ENCODE peak calls at places on chromosomes 11 and 22, in six cellular contexts. One of them, this sample, is unnamed.
A peak's percentile ranks its signal among the peaks of the same experiment; 100 is the strongest.

GRCh38 chr11:110606415-110606814 is 105.8 kb downstream of the ARHGAP20 start:
- DNase-seq in GM23338: peak; percentile 37
- DNase-seq in CD4-positive, alpha-beta T cell: no peak
- DNase-seq in GM13976: no peak
- DNase-seq in fibroblast of the aortic adventitia: no peak
- DNase-seq in epithelial cell of esophagus: no peak
- DNase-seq in this sample: no peak

GRCh38 chr22:31250740-31251330 is 38.7 kb downstream of the LIMK2 start:
- DNase-seq in GM23338: no peak
- DNase-seq in epithelial cell of esophagus: peak; percentile 68
- DNase-seq in CD4-positive, alpha-beta T cell: no peak
- DNase-seq in fibroblast of the aortic adventitia: no peak
- DNase-seq in GM13976: no peak
- DNase-seq in this sample: no peak

GRCh38 chr11:86955111-86955673 is at the start of gene FZD4:
- DNase-seq in GM13976: peak; percentile 95
- DNase-seq in GM23338: peak; percentile 95
- DNase-seq in CD4-positive, alpha-beta T cell: no peak
- DNase-seq in fibroblast of the aortic adventitia: peak; percentile 80
- DNase-seq in epithelial cell of esophagus: peak; percentile 90
- DNase-seq in this sample: no peak

GRCh38 chr11:83219095-83219494 is 25.6 kb downstream of the ANKRD42 start:
- DNase-seq in fibroblast of the aortic adventitia: no peak
- DNase-seq in GM23338: peak; percentile 59
- DNase-seq in GM13976: no peak
- DNase-seq in epithelial cell of esophagus: no peak
- DNase-seq in CD4-positive, alpha-beta T cell: no peak
- DNase-seq in this sample: no peak

GRCh38 chr11:29093416-29093815 is 923.4 kb downstream of the KCNA4 start:
- DNase-seq in fibroblast of the aortic adventitia: peak; percentile 73
- DNase-seq in CD4-positive, alpha-beta T cell: no peak
- DNase-seq in GM23338: no peak
- DNase-seq in epithelial cell of esophagus: peak; percentile 2
- DNase-seq in GM13976: no peak
- DNase-seq in this sample: peak; percentile 9

GRCh38 chr11:68211546-68211945 is 1.6 kb downstream of the KMT5B start:
- DNase-seq in fibroblast of the aortic adventitia: no peak
- DNase-seq in CD4-positive, alpha-beta T cell: no peak
- DNase-seq in epithelial cell of esophagus: peak; percentile 30
- DNase-seq in GM23338: no peak
- DNase-seq in GM13976: no peak
- DNase-seq in this sample: no peak

GRCh38 chr11:69397732-69398131 is 83.7 kb upstream of the LINC01488 start:
- DNase-seq in GM13976: no peak
- DNase-seq in fibroblast of the aortic adventitia: no peak
- DNase-seq in CD4-positive, alpha-beta T cell: no peak
- DNase-seq in epithelial cell of esophagus: no peak
- DNase-seq in GM23338: no peak
- DNase-seq in this sample: no peak

GRCh38 chr11:74815966-74816365 is 67.3 kb downstream of the RNF169 start:
- DNase-seq in epithelial cell of esophagus: no peak
- DNase-seq in CD4-positive, alpha-beta T cell: no peak
- DNase-seq in GM23338: peak; percentile 9
- DNase-seq in GM13976: no peak
- DNase-seq in fibroblast of the aortic adventitia: no peak
- DNase-seq in this sample: no peak

GRCh38 chr11:706957-707816 is 1.2 kb downstream of the EPS8L2 start:
- DNase-seq in GM13976: no peak
- DNase-seq in GM23338: peak; percentile 62
- DNase-seq in fibroblast of the aortic adventitia: peak; percentile 43
- DNase-seq in epithelial cell of esophagus: peak; percentile 44
- DNase-seq in CD4-positive, alpha-beta T cell: no peak
- DNase-seq in this sample: no peak

GRCh38 chr11:118618115-118618990 is 10.9 kb downstream of the PHLDB1 start:
- DNase-seq in fibroblast of the aortic adventitia: peak; percentile 89
- DNase-seq in GM13976: no peak
- DNase-seq in CD4-positive, alpha-beta T cell: no peak
- DNase-seq in GM23338: no peak
- DNase-seq in epithelial cell of esophagus: peak; percentile 32
- DNase-seq in this sample: peak; percentile 65

GRCh38 chr11:117230286-117230961 is 1.4 kb downstream of the PCSK7 start:
- DNase-seq in CD4-positive, alpha-beta T cell: peak; percentile 12
- DNase-seq in GM23338: no peak
- DNase-seq in epithelial cell of esophagus: peak; percentile 40
- DNase-seq in fibroblast of the aortic adventitia: no peak
- DNase-seq in GM13976: peak; percentile 56
- DNase-seq in this sample: no peak

GRCh38 chr11:123069878-123070821 is 8.2 kb upstream of the HSPA8 start:
- DNase-seq in GM13976: peak; percentile 49
- DNase-seq in GM23338: no peak
- DNase-seq in fibroblast of the aortic adventitia: peak; percentile 42
- DNase-seq in CD4-positive, alpha-beta T cell: no peak
- DNase-seq in epithelial cell of esophagus: no peak
- DNase-seq in this sample: no peak

GRCh38 chr11:77886401-77886800 is 65.5 kb downstream of the AAMDC start:
- DNase-seq in CD4-positive, alpha-beta T cell: no peak
- DNase-seq in fibroblast of the aortic adventitia: peak; percentile 32
- DNase-seq in epithelial cell of esophagus: no peak
- DNase-seq in GM13976: no peak
- DNase-seq in GM23338: no peak
- DNase-seq in this sample: no peak

GRCh38 chr22:46504586-46504985 is 32.8 kb downstream of the CELSR1 start:
- DNase-seq in GM23338: no peak
- DNase-seq in fibroblast of the aortic adventitia: no peak
- DNase-seq in CD4-positive, alpha-beta T cell: no peak
- DNase-seq in GM13976: no peak
- DNase-seq in epithelial cell of esophagus: no peak
- DNase-seq in this sample: no peak
- TF ChIP-seq CTCF in GM23338: no peak
- TF ChIP-seq CTCF in fibroblast of the aortic adventitia: no peak
- TF ChIP-seq CTCF in CD4-positive, alpha-beta T cell: no peak
- TF ChIP-seq CTCF in GM13976: no peak
- TF ChIP-seq CTCF in epithelial cell of esophagus: no peak
- TF ChIP-seq CTCF in this sample: no peak

GRCh38 chr11:116072776-116073175 is 568.6 kb upstream of the CADM1 start:
- DNase-seq in GM13976: no peak
- DNase-seq in GM23338: peak; percentile 73
- DNase-seq in CD4-positive, alpha-beta T cell: no peak
- DNase-seq in fibroblast of the aortic adventitia: no peak
- DNase-seq in epithelial cell of esophagus: no peak
- DNase-seq in this sample: no peak
- TF ChIP-seq CTCF in GM13976: peak; percentile 33
- TF ChIP-seq CTCF in GM23338: peak; percentile 56
- TF ChIP-seq CTCF in CD4-positive, alpha-beta T cell: no peak
- TF ChIP-seq CTCF in fibroblast of the aortic adventitia: no peak
- TF ChIP-seq CTCF in epithelial cell of esophagus: no peak
- TF ChIP-seq CTCF in this sample: no peak

DNA sequence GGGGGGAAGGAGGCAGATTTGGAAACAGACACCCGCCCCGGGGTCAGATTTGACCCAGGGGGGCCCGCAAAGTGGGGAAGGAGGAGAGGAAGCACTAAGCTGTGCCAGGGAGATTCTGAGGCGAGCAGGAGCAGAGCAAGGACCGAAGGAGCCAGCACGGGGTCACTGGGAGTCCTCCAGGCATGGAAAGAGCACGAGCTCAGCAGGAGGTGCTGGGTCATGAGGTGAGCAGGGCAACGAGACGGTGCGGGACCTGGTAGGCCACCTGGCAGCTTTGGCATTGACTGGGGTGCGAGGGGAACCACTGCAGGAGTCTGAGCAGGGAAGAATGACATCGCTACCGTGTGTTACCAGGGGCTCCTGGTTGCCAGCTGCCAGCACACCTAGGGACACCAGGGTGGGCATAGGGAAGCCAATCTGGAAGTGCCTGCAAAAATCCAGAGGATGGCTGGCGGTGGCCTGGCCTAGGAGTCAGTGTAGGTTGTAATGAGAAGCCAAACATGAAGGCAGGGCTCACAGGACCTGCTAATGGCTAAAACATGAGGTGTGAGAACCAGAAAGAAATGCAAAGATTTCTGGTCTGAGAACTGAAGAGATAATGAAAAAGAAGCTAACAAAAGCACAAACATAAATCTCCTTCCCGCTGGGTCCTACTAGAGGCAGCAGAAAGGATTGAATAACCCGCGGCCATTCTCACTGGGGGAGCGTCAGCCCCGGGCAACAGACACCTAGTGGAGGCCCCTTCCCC is 63.5 kb downstream of the MICAL3 start:
- DNase-seq in GM23338: no peak
- DNase-seq in CD4-positive, alpha-beta T cell: no peak
- DNase-seq in epithelial cell of esophagus: no peak
- DNase-seq in GM13976: no peak
- DNase-seq in fibroblast of the aortic adventitia: no peak
- DNase-seq in this sample: no peak
- TF ChIP-seq CTCF in GM23338: no peak
- TF ChIP-seq CTCF in CD4-positive, alpha-beta T cell: no peak
- TF ChIP-seq CTCF in epithelial cell of esophagus: no peak
- TF ChIP-seq CTCF in GM13976: no peak
- TF ChIP-seq CTCF in fibroblast of the aortic adventitia: no peak
- TF ChIP-seq CTCF in this sample: no peak

GRCh38 chr22:39731481-39731880 is 160.9 kb downstream of the CACNA1I start:
- DNase-seq in CD4-positive, alpha-beta T cell: no peak
- DNase-seq in GM13976: no peak
- DNase-seq in epithelial cell of esophagus: no peak
- DNase-seq in fibroblast of the aortic adventitia: no peak
- DNase-seq in GM23338: no peak
- DNase-seq in this sample: no peak
- TF ChIP-seq CTCF in CD4-positive, alpha-beta T cell: no peak
- TF ChIP-seq CTCF in GM13976: no peak
- TF ChIP-seq CTCF in epithelial cell of esophagus: no peak
- TF ChIP-seq CTCF in fibroblast of the aortic adventitia: no peak
- TF ChIP-seq CTCF in GM23338: no peak
- TF ChIP-seq CTCF in this sample: no peak

GRCh38 chr11:64359712-64360402 is 895 bp downstream of the RPS6KA4 start:
- DNase-seq in epithelial cell of esophagus: peak; percentile 72
- DNase-seq in CD4-positive, alpha-beta T cell: peak; percentile 27
- DNase-seq in GM23338: peak; percentile 72
- DNase-seq in GM13976: peak; percentile 72
- DNase-seq in fibroblast of the aortic adventitia: no peak
- DNase-seq in this sample: no peak
- TF ChIP-seq CTCF in epithelial cell of esophagus: peak; percentile 28
- TF ChIP-seq CTCF in CD4-positive, alpha-beta T cell: no peak
- TF ChIP-seq CTCF in GM23338: peak; percentile 14
- TF ChIP-seq CTCF in GM13976: no peak
- TF ChIP-seq CTCF in fibroblast of the aortic adventitia: no peak
- TF ChIP-seq CTCF in this sample: no peak

GRCh38 chr11:64352099-64353005 is 6.6 kb upstream of the RPS6KA4 start:
- DNase-seq in CD4-positive, alpha-beta T cell: no peak
- DNase-seq in fibroblast of the aortic adventitia: no peak
- DNase-seq in GM13976: peak; percentile 32
- DNase-seq in epithelial cell of esophagus: no peak
- DNase-seq in GM23338: no peak
- DNase-seq in this sample: no peak

GRCh38 chr11:64353101-64353738 is 5.7 kb upstream of the RPS6KA4 start:
- DNase-seq in GM23338: no peak
- DNase-seq in CD4-positive, alpha-beta T cell: no peak
- DNase-seq in fibroblast of the aortic adventitia: no peak
- DNase-seq in GM13976: no peak
- DNase-seq in epithelial cell of esophagus: no peak
- DNase-seq in this sample: no peak

GRCh38 chr11:64348611-64349387 is 8.8 kb downstream of the CCDC88B start:
- DNase-seq in epithelial cell of esophagus: no peak
- DNase-seq in CD4-positive, alpha-beta T cell: no peak
- DNase-seq in fibroblast of the aortic adventitia: no peak
- DNase-seq in GM13976: no peak
- DNase-seq in GM23338: peak; percentile 62
- DNase-seq in this sample: no peak

GRCh38 chr11:64349404-64349803 is 9.4 kb downstream of the CCDC88B start:
- DNase-seq in CD4-positive, alpha-beta T cell: no peak
- DNase-seq in GM23338: no peak
- DNase-seq in fibroblast of the aortic adventitia: no peak
- DNase-seq in GM13976: no peak
- DNase-seq in epithelial cell of esophagus: no peak
- DNase-seq in this sample: no peak

DNA sequence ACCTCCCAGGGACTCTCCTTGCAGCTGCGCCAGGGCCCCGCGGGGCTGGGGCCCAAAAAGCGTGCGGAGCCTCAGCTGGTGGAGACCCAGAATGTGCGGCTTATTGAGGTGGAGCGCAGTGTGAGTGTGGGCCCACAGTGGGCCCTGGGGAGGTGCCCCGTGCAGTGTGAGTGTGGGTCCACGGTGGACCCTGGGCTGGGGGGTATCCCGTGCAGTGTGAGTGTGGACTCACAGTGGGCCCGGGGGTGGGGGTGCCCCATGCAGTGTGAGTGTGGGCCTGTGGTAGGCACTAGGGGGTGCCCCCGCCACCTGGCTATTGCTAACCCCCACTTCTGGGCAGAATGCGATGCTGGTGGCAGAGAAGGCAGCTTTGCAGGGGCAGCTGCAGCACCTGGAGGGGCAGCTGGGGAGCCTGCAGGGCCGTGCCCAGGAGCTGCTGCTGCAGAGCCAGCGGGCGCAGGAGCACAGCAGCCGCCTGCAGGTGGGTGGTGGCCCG is 7.8 kb upstream of the RPS6KA4 start:
- DNase-seq in epithelial cell of esophagus: no peak
- DNase-seq in fibroblast of the aortic adventitia: no peak
- DNase-seq in CD4-positive, alpha-beta T cell: no peak
- DNase-seq in GM23338: no peak
- DNase-seq in GM13976: no peak
- DNase-seq in this sample: no peak
- TF ChIP-seq CTCF in epithelial cell of esophagus: no peak
- TF ChIP-seq CTCF in fibroblast of the aortic adventitia: no peak
- TF ChIP-seq CTCF in CD4-positive, alpha-beta T cell: no peak
- TF ChIP-seq CTCF in GM23338: no peak
- TF ChIP-seq CTCF in GM13976: no peak
- TF ChIP-seq CTCF in this sample: no peak

GRCh38 chr11:96288915-96289314 is 54.1 kb downstream of the MAML2 start:
- DNase-seq in fibroblast of the aortic adventitia: no peak
- DNase-seq in CD4-positive, alpha-beta T cell: no peak
- DNase-seq in GM23338: no peak
- DNase-seq in GM13976: peak; percentile 32
- DNase-seq in epithelial cell of esophagus: no peak
- DNase-seq in this sample: no peak
- TF ChIP-seq CTCF in fibroblast of the aortic adventitia: no peak
- TF ChIP-seq CTCF in CD4-positive, alpha-beta T cell: no peak
- TF ChIP-seq CTCF in GM23338: no peak
- TF ChIP-seq CTCF in GM13976: no peak
- TF ChIP-seq CTCF in epithelial cell of esophagus: no peak
- TF ChIP-seq CTCF in this sample: no peak

DNA sequence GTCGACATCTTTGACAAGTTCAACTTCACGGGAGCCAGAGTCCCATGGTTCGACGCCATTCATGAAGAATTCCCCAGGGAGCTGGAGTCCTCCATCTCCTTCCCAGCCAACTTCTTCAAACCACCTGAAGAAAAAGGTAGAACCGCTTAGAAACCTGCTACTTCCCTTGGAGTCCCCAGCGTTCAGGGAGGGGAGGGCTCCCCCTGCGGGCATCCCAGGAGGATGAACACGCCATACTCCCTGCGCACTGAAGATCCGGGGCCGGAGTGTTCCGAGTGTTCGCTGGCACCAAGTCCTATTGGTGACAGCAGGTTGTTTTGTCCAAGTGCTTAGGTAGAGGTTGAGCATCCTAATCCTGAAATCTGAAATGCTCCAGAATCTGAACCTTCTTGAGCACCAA is 51.7 kb upstream of the PRODH start:
- DNase-seq in GM23338: peak; percentile 87
- DNase-seq in fibroblast of the aortic adventitia: no peak
- DNase-seq in CD4-positive, alpha-beta T cell: no peak
- DNase-seq in epithelial cell of esophagus: peak; percentile 25
- DNase-seq in GM13976: peak; percentile 45
- DNase-seq in this sample: no peak
- TF ChIP-seq CTCF in GM23338: peak; percentile 66
- TF ChIP-seq CTCF in fibroblast of the aortic adventitia: peak; percentile 31
- TF ChIP-seq CTCF in CD4-positive, alpha-beta T cell: no peak
- TF ChIP-seq CTCF in epithelial cell of esophagus: peak; percentile 39
- TF ChIP-seq CTCF in GM13976: no peak
- TF ChIP-seq CTCF in this sample: peak; percentile 52

This sample was measured in AG04449.